ENCODE peak calls at places on chromosomes 7 and 10, in four cellular contexts. M is K562, B is H1, R is HepG2. S is an unnamed sample.
A peak's percentile ranks its signal among the peaks of the same experiment; 100 is the strongest.

GRCh38 chr7:15288746-15289145 is 273.1 kb downstream of the AGMO start:
- DNase-seq in M (no peak), B (no peak), R (no peak), S (no peak)

GRCh38 chr10:785539-786214 is 96.2 kb upstream of the DIP2C start:
- DNase-seq in M (peak; percentile 8), B (no peak), R (no peak), S (no peak)

GRCh38 chr7:69659964-69660363 is 61.7 kb downstream of the AUTS2 start:
- DNase-seq in M (no peak), B (no peak), R (no peak), S (no peak)

GRCh38 chr10:43036581-43037428 is 40.1 kb upstream of the RET start:
- DNase-seq in M (no peak), B (no peak), R (no peak), S (no peak)

GRCh38 chr7:134831862-134832261 is 52.4 kb downstream of the CALD1 start:
- DNase-seq in M (no peak), B (no peak), R (no peak), S (no peak)

GRCh38 chr7:29255199-29255838 is 60.7 kb downstream of the CHN2 start:
- DNase-seq in M (no peak), B (no peak), R (no peak), S (no peak)

GRCh38 chr7:24885305-24885704 is 94.7 kb downstream of the OSBPL3 start:
- DNase-seq in M (no peak), B (no peak), R (no peak), S (no peak)

GRCh38 chr7:155277385-155277994 is 20.2 kb upstream of the INSIG1 start:
- DNase-seq in M (no peak), B (no peak), R (no peak), S (no peak)

GRCh38 chr7:112876877-112877276 is 86.7 kb upstream of the TMEM168 start:
- DNase-seq in M (no peak), B (no peak), R (peak; percentile 44), S (no peak)

GRCh38 chr10:11358923-11359560 is 252.4 kb downstream of the USP6NL start:
- DNase-seq in M (no peak), B (no peak), R (no peak), S (no peak)

GRCh38 chr7:2104107-2104710 is 128.5 kb downstream of the MAD1L1 start:
- DNase-seq in M (peak; percentile 96), B (peak; percentile 43), R (peak; percentile 51), S (no peak)

GRCh38 chr7:99331002-99331401 is 5.3 kb downstream of the ARPC1A start:
- DNase-seq in M (no peak), B (no peak), R (no peak), S (no peak)

GRCh38 chr7:55032069-55032699 is 13.4 kb downstream of the EGFR start:
- DNase-seq in M (no peak), B (no peak), R (no peak), S (no peak)

GRCh38 chr10:71575934-71576801 is 143.4 kb downstream of the C10orf105 start:
- DNase-seq in M (no peak), B (no peak), R (no peak), S (no peak)

GRCh38 chr7:130008941-130009847 is 42.0 kb downstream of the ZC3HC1 start:
- DNase-seq in M (no peak), B (no peak), R (peak; percentile 74), S (no peak)

GRCh38 chr7:121076350-121077164 is 88.0 kb downstream of the CPED1 start:
- DNase-seq in M (peak; percentile 86), B (no peak), R (no peak), S (no peak)

GRCh38 chr10:48439031-48439430 is 132.6 kb downstream of the MAPK8 start:
- DNase-seq in M (no peak), B (no peak), R (no peak), S (no peak)

GRCh38 chr7:22433710-22434460 is 66.1 kb downstream of the STEAP1B start:
- DNase-seq in M (peak; percentile 67), B (peak; percentile 33), R (peak; percentile 93), S (no peak)

GRCh38 chr7:22438994-22439393 is 61.0 kb downstream of the STEAP1B start:
- DNase-seq in M (no peak), B (no peak), R (no peak), S (no peak)

GRCh38 chr7:22432203-22432718 is 67.7 kb downstream of the STEAP1B start:
- DNase-seq in M (no peak), B (no peak), R (no peak), S (no peak)

GRCh38 chr7:22435720-22436119 is 64.3 kb downstream of the STEAP1B start:
- DNase-seq in M (no peak), B (no peak), R (no peak), S (no peak)

GRCh38 chr7:22435105-22435504 is 64.9 kb downstream of the STEAP1B start:
- DNase-seq in M (no peak), B (no peak), R (no peak), S (peak; percentile 68)
- TF ChIP-seq CBX5 in M (no peak), B (no peak), R (no peak), S (no peak)

DNA sequence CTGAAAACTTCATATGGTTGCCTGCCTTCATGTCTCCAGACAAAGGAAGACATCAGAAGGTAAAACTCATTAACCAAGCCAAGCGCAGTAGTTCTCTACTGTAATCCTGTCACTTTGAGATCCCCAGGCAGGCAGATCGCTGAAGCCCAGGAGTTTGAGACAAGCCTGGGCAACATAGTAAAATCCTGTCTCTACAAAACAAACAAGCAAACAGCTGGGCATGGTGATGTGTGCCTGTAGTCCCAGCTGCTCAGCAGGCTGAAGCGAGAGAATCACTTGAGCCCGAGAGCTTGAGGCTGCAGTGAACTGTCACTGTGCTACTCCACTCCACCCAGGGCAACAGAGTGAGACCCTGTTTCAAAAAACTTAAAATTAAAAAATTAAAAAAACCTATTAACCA is 467.4 kb upstream of the SORCS1 start:
- DNase-seq in M (no peak), B (no peak), R (no peak), S (no peak)
- TF ChIP-seq CBX5 in M (no peak), B (no peak), R (no peak), S (no peak)

GRCh38 chr10:52212802-52213510 is 101.1 kb upstream of the DKK1 start:
- DNase-seq in M (no peak), B (no peak), R (peak; percentile 64), S (no peak)
- TF ChIP-seq CBX5 in M (no peak), B (no peak), R (no peak), S (no peak)

GRCh38 chr10:79320785-79321493 is 26.3 kb upstream of the PPIF start:
- DNase-seq in M (no peak), B (no peak), R (no peak), S (no peak)
- TF ChIP-seq CBX5 in M (no peak), B (no peak), R (no peak), S (no peak)

DNA sequence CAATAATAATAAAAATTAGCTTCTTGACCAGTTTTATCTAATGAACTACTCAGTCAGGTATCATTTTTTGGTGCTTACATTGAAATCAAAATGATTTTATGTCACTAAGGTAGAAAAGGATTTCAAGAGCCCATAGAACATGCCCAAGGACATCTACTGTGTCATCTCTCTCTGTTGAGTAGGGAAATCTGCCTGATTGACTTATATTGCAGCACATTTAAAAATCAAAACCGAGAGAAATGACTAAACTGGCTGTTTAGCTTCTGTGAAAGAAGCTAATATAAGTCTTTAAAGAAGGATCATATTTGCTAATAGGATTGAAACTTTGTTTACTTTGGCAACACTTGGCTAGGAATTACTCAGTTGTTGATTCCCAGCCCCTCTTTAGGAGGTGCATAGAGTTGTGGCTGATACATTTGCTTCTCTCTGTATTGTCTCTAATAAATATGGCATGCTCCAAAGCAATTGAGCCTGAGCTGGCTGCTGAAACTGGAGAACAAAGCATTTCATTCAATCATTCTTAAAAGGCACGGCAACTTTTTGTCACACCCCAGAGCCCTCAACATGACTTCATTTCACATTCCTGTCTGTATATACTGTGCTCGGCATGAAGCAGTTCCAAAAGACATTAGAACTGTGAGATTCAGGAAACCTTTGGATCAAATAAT is 1096.9 kb upstream of the POT1 start:
- DNase-seq in M (no peak), B (no peak), R (no peak), S (no peak)
- TF ChIP-seq CBX5 in M (no peak), B (no peak), R (no peak), S (no peak)

S was measured in GM12878.